ENCODE peak calls at places on chromosomes 2 and 18, in five cellular contexts. S, O, N, V and Y are unnamed samples.

GRCh38 chr2:38551746-38552145 is 51.0 kb downstream of the HNRNPLL start:
- DNase-seq in S (no peak), O (no peak), N (no peak), V (no peak), Y (no peak)

GRCh38 chr2:31255911-31256571 is 22.1 kb downstream of the EHD3 start:
- DNase-seq in S (no peak), O (no peak), N (no peak), V (no peak), Y (no peak)

GRCh38 chr2:8607591-8607990 is 74.3 kb upstream of the ID2 start:
- DNase-seq in S (no peak), O (no peak), N (peak; percentile 89), V (no peak), Y (no peak)

GRCh38 chr2:60883896-60884295 is 2.5 kb downstream of the REL start:
- DNase-seq in S (no peak), O (no peak), N (no peak), V (no peak), Y (no peak)

GRCh38 chr18:69840445-69840844 is 107.2 kb downstream of the CD226 start:
- DNase-seq in S (no peak), O (no peak), N (peak; percentile 53), V (no peak), Y (no peak)

GRCh38 chr2:207474871-207475485 is 54.8 kb upstream of the CREB1 start:
- DNase-seq in S (no peak), O (peak; percentile 79), N (peak; percentile 89), V (peak; percentile 58), Y (no peak)

GRCh38 chr2:127086800-127087737 is 19.9 kb downstream of the BIN1 start:
- DNase-seq in S (peak; percentile 92), O (no peak), N (peak; percentile 66), V (no peak), Y (no peak)

GRCh38 chr2:168851674-168852320 is 38.4 kb downstream of the SPC25 start:
- DNase-seq in S (no peak), O (peak; percentile 56), N (peak; percentile 34), V (no peak), Y (no peak)

GRCh38 chr2:28802975-28803429 is 7.6 kb upstream of the SPDYA start:
- DNase-seq in S (no peak), O (no peak), N (peak; percentile 48), V (no peak), Y (no peak)

GRCh38 chr2:55961318-55961911 is 37.8 kb upstream of the EFEMP1 start:
- DNase-seq in S (no peak), O (peak; percentile 83), N (peak; percentile 83), V (no peak), Y (no peak)

GRCh38 chr2:206445948-206446347 is 2.6 kb downstream of the ADAM23 start:
- DNase-seq in S (no peak), O (no peak), N (no peak), V (no peak), Y (no peak)

GRCh38 chr2:67256892-67257291 is 140.2 kb upstream of the ETAA1 start:
- DNase-seq in S (no peak), O (no peak), N (peak; percentile 38), V (no peak), Y (no peak)

GRCh38 chr2:158702740-158703139 is 92.4 kb upstream of the DAPL1 start:
- DNase-seq in S (no peak), O (no peak), N (no peak), V (no peak), Y (no peak)

GRCh38 chr18:23138470-23138869 is 3.2 kb downstream of the CABLES1 start:
- DNase-seq in S (no peak), O (peak; percentile 89), N (no peak), V (no peak), Y (peak; percentile 75)

GRCh38 chr18:35609236-35609635 is 27.7 kb downstream of the GALNT1 start:
- DNase-seq in S (no peak), O (peak; percentile 8), N (no peak), V (no peak), Y (no peak)

GRCh38 chr18:71442830-71443229 is 1101.3 kb downstream of the CBLN2 start:
- DNase-seq in S (no peak), O (peak; percentile 88), N (no peak), V (no peak), Y (no peak)

GRCh38 chr2:11553661-11554429 is 20.0 kb downstream of the GREB1 start:
- DNase-seq in S (no peak), O (no peak), N (peak; percentile 9), V (no peak), Y (no peak)

GRCh38 chr2:96315400-96316071 is 9.6 kb upstream of the ITPRIPL1 start:
- DNase-seq in S (no peak), O (no peak), N (peak; percentile 48), V (peak; percentile 49), Y (no peak)

GRCh38 chr18:9741821-9742541 is 33.9 kb downstream of the RAB31 start:
- DNase-seq in S (no peak), O (no peak), N (no peak), V (no peak), Y (no peak)

GRCh38 chr18:68840554-68841263 is 42.8 kb downstream of the CCDC102B start:
- DNase-seq in S (no peak), O (no peak), N (peak; percentile 94), V (no peak), Y (no peak)

GRCh38 chr2:9646631-9647030 is 15.8 kb upstream of the YWHAQ start:
- DNase-seq in S (no peak), O (no peak), N (no peak), V (no peak), Y (no peak)

GRCh38 chr2:218745559-218746469 is 35.2 kb downstream of the TTLL4 start:
- DNase-seq in S (peak; percentile 88), O (no peak), N (peak; percentile 66), V (no peak), Y (no peak)

GRCh38 chr18:36456622-36457021 is 159.1 kb downstream of the FHOD3 start:
- DNase-seq in S (no peak), O (no peak), N (no peak), V (no peak), Y (no peak)

GRCh38 chr2:152715854-152716428 is 1.3 kb downstream of the PRPF40A start:
- DNase-seq in S (no peak), O (peak; percentile 17), N (peak; percentile 31), V (peak; percentile 51), Y (no peak)

GRCh38 chr2:134408386-134408785 is 154.5 kb downstream of the MGAT5 start:
- DNase-seq in S (no peak), O (no peak), N (no peak), V (no peak), Y (no peak)

GRCh38 chr2:44836174-44836573 is 105.3 kb upstream of the SIX3 start:
- DNase-seq in S (no peak), O (no peak), N (no peak), V (peak; percentile 73), Y (no peak)

GRCh38 chr2:43292851-43293743 is 66.7 kb upstream of the ZFP36L2 start:
- DNase-seq in S (no peak), O (no peak), N (no peak), V (no peak), Y (no peak)

GRCh38 chr2:49080681-49081080 is 73.6 kb downstream of the FSHR start:
- DNase-seq in S (no peak), O (no peak), N (no peak), V (no peak), Y (no peak)

GRCh38 chr2:110126086-110126773 is 10.6 kb upstream of the MALL start:
- DNase-seq in S (no peak), O (peak; percentile 57), N (peak; percentile 24), V (no peak), Y (no peak)

GRCh38 chr2:83106853-83107252 is 1352.2 kb downstream of the SUCLG1 start:
- DNase-seq in S (no peak), O (no peak), N (no peak), V (no peak), Y (no peak)

GRCh38 chr18:68713791-68714190 is 1.1 kb downstream of the TMX3 start:
- DNase-seq in S (no peak), O (no peak), N (peak; percentile 27), V (no peak), Y (no peak)

GRCh38 chr2:15160602-15161001 is 400.5 kb downstream of the NBAS start:
- DNase-seq in S (no peak), O (no peak), N (no peak), V (no peak), Y (no peak)

GRCh38 chr2:149617476-149617875 is 29.9 kb upstream of the MMADHC start:
- DNase-seq in S (no peak), O (no peak), N (peak; percentile 64), V (no peak), Y (no peak)

GRCh38 chr2:215796160-215796559 is 217.2 kb downstream of the MREG start:
- DNase-seq in S (no peak), O (no peak), N (peak; percentile 66), V (no peak), Y (no peak)

GRCh38 chr2:108971661-108972566 is 17.1 kb downstream of the EDAR start:
- DNase-seq in S (no peak), O (no peak), N (peak; percentile 56), V (no peak), Y (no peak)